ENCODE peak calls at places on chromosomes 11 and 22, in four cellular contexts. One of them, this sample, is unnamed.

GRCh38 chr11:131311746-131312145 is 58.7 kb upstream of the NTM start:
- DNase-seq in GM12878: no peak
- DNase-seq in K562: no peak
- DNase-seq in HepG2: no peak
- DNase-seq in this sample: no peak

GRCh38 chr22:35605787-35606492 is 11.2 kb downstream of the MB start:
- DNase-seq in HepG2: no peak
- DNase-seq in GM12878: no peak
- DNase-seq in K562: no peak
- DNase-seq in this sample: no peak

GRCh38 chr11:114308689-114309089 is 12.5 kb downstream of the NNMT start:
- DNase-seq in GM12878: no peak
- DNase-seq in K562: no peak
- DNase-seq in HepG2: no peak
- DNase-seq in this sample: no peak

GRCh38 chr11:126495806-126496205 is 140.3 kb downstream of the ST3GAL4 start:
- DNase-seq in HepG2: no peak
- DNase-seq in GM12878: no peak
- DNase-seq in K562: no peak
- DNase-seq in this sample: no peak

GRCh38 chr11:101288392-101288791 is 158.8 kb upstream of the PGR start:
- DNase-seq in GM12878: no peak
- DNase-seq in K562: no peak
- DNase-seq in HepG2: no peak
- DNase-seq in this sample: no peak

GRCh38 chr11:10478574-10479550 is 23.8 kb downstream of the AMPD3 start:
- DNase-seq in GM12878: no peak
- DNase-seq in HepG2: no peak
- DNase-seq in K562: no peak
- DNase-seq in this sample: no peak

GRCh38 chr22:19868773-19869471 is 14.2 kb upstream of the GNB1L start:
- DNase-seq in HepG2: no peak
- DNase-seq in GM12878: no peak
- DNase-seq in K562: no peak
- DNase-seq in this sample: peak

GRCh38 chr11:76772100-76772782 is 10.9 kb upstream of the TSKU start:
- DNase-seq in HepG2: peak
- DNase-seq in K562: no peak
- DNase-seq in GM12878: no peak
- DNase-seq in this sample: no peak

GRCh38 chr22:43153916-43154315 is 2.6 kb downstream of the TSPO start:
- DNase-seq in GM12878: no peak
- DNase-seq in K562: no peak
- DNase-seq in HepG2: no peak
- DNase-seq in this sample: no peak

GRCh38 chr22:19407649-19408606 is 23.6 kb downstream of the HIRA start:
- DNase-seq in HepG2: no peak
- DNase-seq in GM12878: no peak
- DNase-seq in K562: peak
- DNase-seq in this sample: no peak

GRCh38 chr22:50340157-50340879 is 2.8 kb upstream of the PPP6R2 start:
- DNase-seq in GM12878: no peak
- DNase-seq in K562: peak
- DNase-seq in HepG2: peak
- DNase-seq in this sample: no peak

GRCh38 chr22:18997925-18998315 is 61.8 kb upstream of the PRODH start:
- DNase-seq in K562: no peak
- DNase-seq in HepG2: no peak
- DNase-seq in GM12878: no peak
- DNase-seq in this sample: no peak

GRCh38 chr11:120184946-120185677 is 25.7 kb upstream of the OAF start:
- DNase-seq in GM12878: no peak
- DNase-seq in HepG2: peak
- DNase-seq in K562: no peak
- DNase-seq in this sample: no peak

GRCh38 chr11:97363331-97363730 is 973.5 kb downstream of the JRKL start:
- DNase-seq in K562: no peak
- DNase-seq in HepG2: no peak
- DNase-seq in GM12878: no peak
- DNase-seq in this sample: no peak

GRCh38 chr11:69123593-69124545 is 31.9 kb upstream of the SMIM38 start:
- DNase-seq in K562: no peak
- DNase-seq in HepG2: no peak
- DNase-seq in GM12878: no peak
- DNase-seq in this sample: peak

GRCh38 chr11:130313383-130314183 is 1.1 kb downstream of the ZBTB44 start:
- DNase-seq in K562: peak
- DNase-seq in GM12878: no peak
- DNase-seq in HepG2: no peak
- DNase-seq in this sample: no peak

GRCh38 chr11:120030411-120030810 is 107.5 kb downstream of the TRIM29 start:
- DNase-seq in K562: no peak
- DNase-seq in GM12878: no peak
- DNase-seq in HepG2: no peak
- DNase-seq in this sample: no peak

GRCh38 chr11:65658174-65659021 is 4.3 kb downstream of the RELA start:
- DNase-seq in K562: no peak
- DNase-seq in GM12878: no peak
- DNase-seq in HepG2: no peak
- DNase-seq in this sample: no peak

GRCh38 chr22:35352214-35353111 is 28.4 kb upstream of the HMOX1 start:
- DNase-seq in K562: peak
- DNase-seq in GM12878: no peak
- DNase-seq in HepG2: peak
- DNase-seq in this sample: peak

GRCh38 chr22:46626911-46627805 is 7.0 kb downstream of the GRAMD4 start:
- DNase-seq in K562: peak
- DNase-seq in HepG2: no peak
- DNase-seq in GM12878: no peak
- DNase-seq in this sample: peak

GRCh38 chr11:93537022-93537421 is 6.2 kb downstream of the SMCO4 start:
- DNase-seq in K562: no peak
- DNase-seq in GM12878: no peak
- DNase-seq in HepG2: no peak
- DNase-seq in this sample: no peak

GRCh38 chr11:124402326-124402922 is 3.6 kb upstream of the OR8B3 start:
- DNase-seq in K562: peak
- DNase-seq in GM12878: no peak
- DNase-seq in HepG2: peak
- DNase-seq in this sample: peak

GRCh38 chr11:6799402-6799801 is at the start of gene OR6A2:
- DNase-seq in K562: no peak
- DNase-seq in GM12878: no peak
- DNase-seq in HepG2: no peak
- DNase-seq in this sample: no peak

GRCh38 chr11:8699903-8700302 is 17.3 kb downstream of the RPL27A start:
- DNase-seq in GM12878: no peak
- DNase-seq in K562: no peak
- DNase-seq in HepG2: peak
- DNase-seq in this sample: peak

DNA sequence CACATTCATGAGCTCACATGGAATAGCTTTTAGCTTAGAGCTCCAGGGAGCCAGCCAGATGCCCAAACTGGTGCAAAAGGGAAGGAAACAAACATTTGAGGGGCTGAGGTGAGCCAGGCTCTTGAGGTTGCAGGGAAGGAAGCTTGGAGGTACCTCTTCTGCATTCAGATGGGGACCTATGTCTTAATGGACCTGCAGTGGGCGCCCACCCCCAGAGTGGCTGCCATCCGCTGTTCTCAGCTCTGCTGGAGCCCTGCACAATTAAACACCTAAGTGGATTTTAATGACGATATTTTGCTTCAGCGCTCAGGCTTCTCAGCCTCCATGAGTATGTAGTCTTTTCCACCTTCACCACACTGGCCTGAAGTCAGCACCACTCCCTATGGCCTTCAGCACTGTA is 100.8 kb downstream of the LDLRAD3 start:
- DNase-seq in HepG2: no peak
- DNase-seq in K562: no peak
- DNase-seq in GM12878: no peak
- DNase-seq in this sample: no peak
- TF ChIP-seq ATF2 in HepG2: no peak
- TF ChIP-seq ATF2 in K562: no peak
- TF ChIP-seq ATF2 in GM12878: no peak
- TF ChIP-seq ATF2 in this sample: no peak

GRCh38 chr22:45452565-45453449 is 39.3 kb downstream of the RIBC2 start:
- DNase-seq in K562: no peak
- DNase-seq in GM12878: no peak
- DNase-seq in HepG2: no peak
- DNase-seq in this sample: no peak
- TF ChIP-seq NR2C2 in K562: no peak
- TF ChIP-seq NR2C2 in GM12878: no peak
- TF ChIP-seq NR2C2 in HepG2: no peak
- TF ChIP-seq NR2C2 in this sample: no peak

DNA sequence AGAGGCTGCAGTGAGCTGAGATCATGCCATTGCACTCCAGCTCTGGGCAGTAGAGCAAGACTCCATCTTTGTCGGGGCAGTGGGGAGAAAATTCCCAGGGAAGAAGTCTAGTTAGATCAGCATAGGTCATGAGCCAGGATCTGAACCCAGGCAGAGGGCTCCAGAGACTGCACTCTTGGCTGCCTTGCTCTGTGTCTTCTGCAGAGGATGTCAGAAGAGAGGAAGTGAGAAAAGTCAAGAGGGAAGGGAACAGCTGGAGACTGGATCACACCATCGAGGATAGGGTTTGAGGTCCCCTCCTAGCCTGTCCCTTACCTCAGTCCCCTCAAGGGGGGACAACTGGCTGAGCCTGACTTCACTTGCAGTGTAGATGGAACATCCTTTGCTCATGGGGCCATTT is 5.8 kb downstream of the MYOD1 start:
- DNase-seq in GM12878: no peak
- DNase-seq in HepG2: no peak
- DNase-seq in K562: no peak
- DNase-seq in this sample: no peak
- TF ChIP-seq ATF2 in GM12878: no peak
- TF ChIP-seq ATF2 in HepG2: no peak
- TF ChIP-seq ATF2 in K562: no peak
- TF ChIP-seq ATF2 in this sample: no peak

GRCh38 chr11:62055970-62056369 is 67.8 kb upstream of the INCENP start:
- DNase-seq in GM12878: no peak
- DNase-seq in K562: no peak
- DNase-seq in HepG2: no peak
- DNase-seq in this sample: no peak
- TF ChIP-seq NR2C2 in GM12878: no peak
- TF ChIP-seq NR2C2 in K562: no peak
- TF ChIP-seq NR2C2 in HepG2: no peak
- TF ChIP-seq NR2C2 in this sample: no peak

GRCh38 chr22:29945435-29945834 is 62.5 kb downstream of the MTMR3 start:
- DNase-seq in GM12878: no peak
- DNase-seq in K562: no peak
- DNase-seq in HepG2: no peak
- DNase-seq in this sample: no peak

GRCh38 chr22:29947410-29948387 is 64.7 kb downstream of the MTMR3 start:
- DNase-seq in GM12878: no peak
- DNase-seq in K562: no peak
- DNase-seq in HepG2: no peak
- DNase-seq in this sample: no peak

GRCh38 chr22:29949872-29950271 is 66.9 kb downstream of the MTMR3 start:
- DNase-seq in K562: no peak
- DNase-seq in HepG2: no peak
- DNase-seq in GM12878: no peak
- DNase-seq in this sample: no peak

GRCh38 chr22:29944339-29944738 is 61.4 kb downstream of the MTMR3 start:
- DNase-seq in K562: no peak
- DNase-seq in HepG2: no peak
- DNase-seq in GM12878: no peak
- DNase-seq in this sample: no peak

DNA sequence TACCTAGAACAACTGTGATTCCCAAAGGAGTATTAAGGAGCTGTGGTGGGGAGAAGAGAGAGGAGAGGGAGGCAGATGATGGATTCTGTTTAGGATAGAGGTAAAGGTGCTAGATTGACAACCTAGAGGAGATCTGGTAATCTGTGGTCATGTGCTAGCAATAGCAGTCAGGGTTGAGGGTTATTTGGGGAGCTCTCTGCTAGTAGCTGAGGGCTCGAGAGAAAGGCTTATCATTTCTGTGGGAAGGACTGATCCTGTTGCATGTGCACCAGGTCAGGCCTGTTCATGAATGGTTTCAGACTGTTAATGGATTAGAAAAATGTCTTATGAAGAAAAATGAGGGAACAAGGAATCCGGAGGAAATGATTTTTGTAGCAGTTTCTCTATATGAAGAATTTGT is 63.2 kb downstream of the MTMR3 start:
- DNase-seq in GM12878: no peak
- DNase-seq in HepG2: no peak
- DNase-seq in K562: peak
- DNase-seq in this sample: no peak
- TF ChIP-seq ATF2 in GM12878: no peak
- TF ChIP-seq ATF2 in HepG2: no peak
- TF ChIP-seq ATF2 in K562: no peak
- TF ChIP-seq ATF2 in this sample: no peak

GRCh38 chr11:46051102-46051501 is 70.2 kb downstream of the PHF21A start:
- DNase-seq in GM12878: no peak
- DNase-seq in HepG2: no peak
- DNase-seq in K562: no peak
- DNase-seq in this sample: no peak

GRCh38 chr11:46050065-46050464 is 71.2 kb downstream of the PHF21A start:
- DNase-seq in K562: no peak
- DNase-seq in GM12878: no peak
- DNase-seq in HepG2: peak
- DNase-seq in this sample: no peak

GRCh38 chr11:46049325-46049860 is 71.9 kb downstream of the PHF21A start:
- DNase-seq in K562: no peak
- DNase-seq in HepG2: no peak
- DNase-seq in GM12878: no peak
- DNase-seq in this sample: no peak

GRCh38 chr11:46048198-46048597 is 73.1 kb downstream of the PHF21A start:
- DNase-seq in K562: no peak
- DNase-seq in HepG2: no peak
- DNase-seq in GM12878: no peak
- DNase-seq in this sample: no peak

DNA sequence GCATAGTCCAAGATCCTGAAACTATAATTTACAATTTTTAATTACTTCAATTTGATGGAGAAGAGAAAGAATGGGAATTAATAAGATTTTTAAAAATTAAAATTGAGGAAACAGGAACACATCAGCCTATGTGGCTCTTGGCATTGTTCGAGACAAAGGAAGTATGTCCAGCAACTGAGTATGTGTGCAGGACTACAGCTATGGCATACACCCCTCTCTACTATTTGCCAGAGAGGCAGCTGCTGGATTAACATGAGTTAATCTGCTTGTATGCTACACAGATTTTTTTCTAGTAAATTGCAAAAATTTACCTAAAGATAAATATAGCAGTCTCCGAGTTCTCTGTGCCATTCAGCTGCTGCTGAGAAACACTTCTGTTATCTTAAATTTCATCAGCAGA is 70.6 kb downstream of the PHF21A start:
- DNase-seq in HepG2: no peak
- DNase-seq in GM12878: no peak
- DNase-seq in K562: no peak
- DNase-seq in this sample: no peak
- TF ChIP-seq NR2C2 in HepG2: no peak
- TF ChIP-seq NR2C2 in GM12878: no peak
- TF ChIP-seq NR2C2 in K562: no peak
- TF ChIP-seq NR2C2 in this sample: no peak

GRCh38 chr11:113255096-113255495 is 59.3 kb upstream of the TTC12 start:
- DNase-seq in GM12878: no peak
- DNase-seq in HepG2: no peak
- DNase-seq in K562: no peak
- DNase-seq in this sample: no peak
- TF ChIP-seq ATF2 in GM12878: no peak
- TF ChIP-seq ATF2 in HepG2: no peak
- TF ChIP-seq ATF2 in K562: no peak
- TF ChIP-seq ATF2 in this sample: no peak